ENCODE peak calls at places on chromosomes 4 and X, in seven cellular contexts. A is neuronal stem cell, Z is mesenchymal stem cell, S is mesendoderm, U is H9, P is H1, V is trophoblast cell. X is an unnamed sample.

GRCh38 chrX:44843318-44843702 is 511 bp upstream of the DUSP21 start:
- DNase-seq in A (no peak), Z (no peak), S (no peak), U (no peak), P (no peak), V (peak), X (no peak)

GRCh38 chr4:43277003-43277402 is 384.5 kb downstream of the GRXCR1 start:
- DNase-seq in A (no peak), Z (peak), S (no peak), U (no peak), P (no peak), V (no peak), X (peak)

GRCh38 chrX:77953300-77953699 is 16.1 kb downstream of the PGAM4 start:
- DNase-seq in A (no peak), Z (no peak), S (no peak), U (no peak), P (no peak), V (no peak), X (peak)

GRCh38 chrX:150372280-150372679 is 9.2 kb downstream of the MAMLD1 start:
- DNase-seq in A (no peak), Z (no peak), S (no peak), U (no peak), P (no peak), V (no peak), X (no peak)

GRCh38 chr4:102163404-102164140 is 181.7 kb downstream of the SLC39A8 start:
- DNase-seq in A (no peak), Z (no peak), S (peak), U (no peak), P (no peak), V (peak), X (no peak)

GRCh38 chrX:152656087-152656486 is 18.4 kb downstream of the GABRQ start:
- DNase-seq in A (no peak), Z (no peak), S (no peak), U (no peak), P (no peak), V (no peak), X (no peak)

GRCh38 chr4:10026485-10026884 is 5.2 kb upstream of the SLC2A9 start:
- DNase-seq in A (no peak), Z (no peak), S (no peak), U (no peak), P (no peak), V (no peak), X (no peak)

GRCh38 chr4:176034498-176034897 is 31.1 kb upstream of the WDR17 start:
- DNase-seq in A (peak), Z (peak), S (peak), U (no peak), P (no peak), V (peak), X (peak)

GRCh38 chr4:90495211-90495610 is 368.0 kb downstream of the CCSER1 start:
- DNase-seq in A (no peak), Z (no peak), S (no peak), U (no peak), P (no peak), V (no peak), X (no peak)

GRCh38 chrX:68829594-68830485 is 1.0 kb downstream of the EFNB1 start:
- DNase-seq in A (no peak), Z (peak), S (no peak), U (peak), P (no peak), V (peak), X (peak)

GRCh38 chr4:164731827-164732474 is 22.0 kb upstream of the SMIM31 start:
- DNase-seq in A (peak), Z (peak), S (peak), U (peak), P (peak), V (peak), X (peak)

GRCh38 chr4:181008164-181008563 is 1235.0 kb upstream of the TENM3 start:
- DNase-seq in A (no peak), Z (no peak), S (no peak), U (no peak), P (no peak), V (peak), X (no peak)

GRCh38 chrX:120604359-120604782 is 470 bp downstream of the MCTS1 start:
- DNase-seq in A (no peak), Z (peak), S (peak), U (no peak), P (no peak), V (peak), X (peak)

GRCh38 chr4:37749398-37749988 is 63.3 kb upstream of the RELL1 start:
- DNase-seq in A (no peak), Z (no peak), S (no peak), U (no peak), P (no peak), V (no peak), X (no peak)

DNA sequence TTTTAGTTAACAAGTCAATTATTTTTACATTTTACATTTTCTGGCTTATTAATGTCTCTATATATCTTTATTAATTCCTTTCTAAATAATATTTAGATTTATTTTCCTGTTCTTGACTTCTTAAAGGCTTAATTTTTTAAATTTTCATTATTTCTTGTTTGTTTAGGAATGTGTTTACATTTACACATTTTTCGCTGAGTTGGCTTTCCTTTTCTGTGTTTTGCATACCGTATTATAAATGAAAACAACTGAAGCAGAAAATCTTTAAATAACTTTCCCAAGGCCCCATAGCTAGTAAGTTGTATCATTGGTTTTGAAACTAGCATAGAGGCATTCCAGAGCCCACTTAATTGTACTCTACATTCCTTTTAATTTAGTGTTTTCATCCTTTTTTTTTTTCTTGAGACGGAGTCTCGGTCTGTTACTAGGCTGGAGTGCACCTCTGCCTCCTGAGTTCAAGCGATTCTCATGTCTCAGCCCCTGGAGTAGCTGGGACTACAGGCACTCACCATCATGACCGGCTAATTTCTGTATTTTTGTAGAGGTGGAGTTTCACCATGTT is 261.6 kb downstream of the IQCM start:
- DNase-seq in A (no peak), Z (no peak), S (no peak), U (no peak), P (no peak), V (no peak), X (no peak)
- H4K8ac ChIP-seq in A (no peak), Z (no peak), S (no peak), U (no peak), P (no peak), V (no peak), X (no peak)

GRCh38 chr4:20298986-20299385 is 47.3 kb downstream of the SLIT2 start:
- DNase-seq in A (no peak), Z (no peak), S (no peak), U (no peak), P (no peak), V (no peak), X (no peak)
- H2BK120ac ChIP-seq in A (no peak), Z (no peak), S (no peak), U (no peak), P (no peak), V (no peak), X (no peak)

DNA sequence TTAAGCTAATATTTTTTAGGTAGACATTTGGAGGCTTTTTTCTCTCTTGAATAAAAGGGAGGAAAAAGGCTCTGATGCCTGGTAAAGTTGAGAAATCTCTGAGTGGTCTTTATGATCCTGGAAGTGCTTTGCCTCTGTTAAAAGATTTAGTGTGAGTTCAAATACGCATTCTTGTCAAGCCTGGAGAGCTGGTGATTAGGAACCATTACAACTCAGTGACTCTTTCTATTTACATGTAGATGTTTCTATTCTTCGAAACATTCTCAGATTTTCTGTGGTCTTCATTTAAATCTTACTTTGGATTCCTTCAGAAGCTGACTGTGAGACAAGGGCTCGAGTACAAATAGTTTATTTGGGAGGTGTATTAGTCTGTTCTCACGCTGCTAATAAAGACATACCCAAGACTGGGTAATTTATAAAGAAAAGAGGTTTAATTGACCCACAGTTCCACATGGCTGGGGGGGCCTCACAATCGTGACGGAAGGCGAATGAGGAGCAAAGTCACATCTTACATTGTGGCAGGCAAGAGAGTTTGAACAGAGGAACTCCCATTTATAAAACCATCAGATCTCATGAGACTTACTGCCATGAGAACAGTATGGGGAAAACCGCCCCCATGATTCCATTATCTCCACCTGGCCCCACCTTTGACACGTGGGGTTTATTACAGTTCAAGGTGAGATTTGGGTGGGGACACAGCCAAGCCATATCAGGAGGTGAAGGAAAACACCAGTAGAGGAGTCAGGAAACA is 143.7 kb upstream of the MED14 start:
- DNase-seq in A (no peak), Z (no peak), S (peak), U (peak), P (no peak), V (no peak), X (no peak)
- H3K9ac ChIP-seq in A (no peak), Z (peak), S (no peak), U (peak), P (no peak), V (no peak), X (no peak)

GRCh38 chr4:185395956-185396723 is 416 bp upstream of the LRP2BP start:
- DNase-seq in A (peak), Z (peak), S (peak), U (peak), P (peak), V (peak), X (peak)
- H4K8ac ChIP-seq in A (no peak), Z (peak), S (no peak), U (no peak), P (peak), V (peak), X (peak)

DNA sequence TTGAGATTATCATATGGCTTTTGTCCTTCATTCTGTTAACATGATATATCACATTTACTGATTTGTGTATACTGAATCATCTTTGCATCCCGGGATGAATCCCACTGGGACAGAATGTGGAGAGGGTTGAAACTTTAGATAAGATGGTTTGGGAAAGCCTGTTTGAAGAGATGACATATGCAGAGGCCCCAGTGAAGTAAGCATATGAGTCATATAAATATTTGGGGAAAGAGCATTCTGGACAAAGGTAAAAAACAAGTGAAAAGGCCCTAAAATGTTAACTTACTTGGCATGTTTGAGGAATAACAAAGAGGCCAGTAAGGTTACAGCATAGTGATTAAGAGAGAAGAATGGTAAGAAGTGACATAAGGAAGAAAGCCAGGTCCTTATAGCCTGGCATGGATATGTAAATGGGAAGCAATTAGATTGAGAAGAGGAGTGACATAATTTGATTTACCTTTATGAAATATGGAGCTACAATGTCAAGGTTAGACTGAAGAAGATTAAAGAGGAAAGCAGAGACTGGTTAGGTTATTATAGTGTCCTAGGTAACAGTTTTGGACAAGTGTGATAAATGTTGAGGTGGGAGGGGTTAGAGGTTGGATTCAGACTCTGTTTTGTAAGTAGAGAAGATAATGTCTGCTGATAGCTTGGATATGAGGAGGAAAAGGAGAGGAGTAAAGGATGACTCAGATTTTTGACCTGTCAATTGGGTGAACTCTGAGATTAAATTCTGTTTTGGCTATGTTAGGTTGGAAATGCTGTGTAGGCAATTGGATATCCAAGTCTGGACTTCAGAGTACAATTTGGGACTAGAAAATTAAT is 54.6 kb upstream of the DRP2 start:
- DNase-seq in A (no peak), Z (peak), S (no peak), U (no peak), P (no peak), V (no peak), X (peak)
- H2BK120ac ChIP-seq in A (no peak), Z (no peak), S (no peak), U (no peak), P (no peak), V (no peak), X (no peak)

GRCh38 chrX:24694825-24695224 is 1.1 kb downstream of the POLA1 start:
- DNase-seq in A (no peak), Z (peak), S (no peak), U (no peak), P (no peak), V (no peak), X (peak)
- H3K9ac ChIP-seq in A (no peak), Z (peak), S (peak), U (no peak), P (no peak), V (no peak), X (no peak)

GRCh38 chr4:149306537-149306936 is 509.1 kb downstream of the IQCM start:
- DNase-seq in A (no peak), Z (no peak), S (no peak), U (no peak), P (no peak), V (no peak), X (no peak)
- H4K8ac ChIP-seq in A (no peak), Z (no peak), S (no peak), U (no peak), P (no peak), V (no peak), X (no peak)

DNA sequence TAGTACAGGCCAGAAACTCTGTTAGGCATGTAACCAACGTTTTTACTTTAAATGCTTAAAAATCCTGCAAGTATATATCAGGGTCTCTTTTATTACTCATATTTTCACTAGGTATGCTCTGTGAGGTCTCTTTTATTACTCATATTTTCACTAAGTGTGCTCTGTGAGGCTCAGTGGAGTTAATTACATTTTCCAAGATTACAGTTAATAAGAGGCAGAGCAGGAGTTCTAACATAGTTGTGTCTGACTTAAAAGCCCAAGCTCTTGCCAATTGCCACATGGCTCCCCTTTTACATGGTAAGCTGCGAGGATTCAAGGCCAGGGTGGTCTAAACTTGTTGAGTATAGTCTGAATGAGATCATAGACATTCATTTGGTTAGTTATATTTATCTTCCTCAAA is 81.0 kb upstream of the ARMCX2 start:
- DNase-seq in A (no peak), Z (no peak), S (no peak), U (no peak), P (no peak), V (no peak), X (no peak)
- H2BK120ac ChIP-seq in A (no peak), Z (no peak), S (no peak), U (no peak), P (no peak), V (no peak), X (no peak)

DNA sequence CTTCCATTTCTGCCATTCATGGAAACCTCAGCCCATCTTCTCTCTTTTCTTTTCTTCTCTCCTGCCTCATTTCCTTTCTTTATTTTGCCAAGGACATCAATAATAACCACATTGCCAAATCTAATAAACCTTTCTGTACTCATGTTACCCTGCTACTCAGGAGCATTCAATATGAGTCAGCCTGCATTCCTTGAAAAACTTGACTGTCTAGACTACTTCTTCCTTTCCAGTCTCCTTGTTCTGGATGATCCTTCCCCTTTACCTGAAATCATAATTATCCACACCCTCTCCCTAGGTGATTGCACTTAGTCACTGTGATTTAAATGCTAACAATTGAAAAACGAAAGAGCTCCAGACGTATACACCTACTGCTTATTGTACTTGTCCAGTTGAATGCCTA is 253.2 kb upstream of the CENPE start:
- DNase-seq in A (no peak), Z (no peak), S (peak), U (no peak), P (no peak), V (peak), X (no peak)
- H3K9ac ChIP-seq in A (no peak), Z (no peak), S (no peak), U (no peak), P (no peak), V (no peak), X (no peak)

X was measured in IMR-90.